ENCODE peak calls at places on chromosome 14, in nine cellular contexts. C is WERI-Rb-1; G is breast epithelium; X is SK-N-SH; U is MM.1S; R is suprapubic skin; L is mucosa of descending colon; I is CD8-positive, alpha-beta T cell; V is astrocyte. M is an unnamed sample.

GRCh38 chr14:65502676-65503124 is 90.2 kb downstream of the FUT8 start:
- DNase-seq in L (no peak), I (no peak), U (no peak), X (no peak), C (no peak), R (no peak), V (peak; percentile 86), G (no peak), M (no peak)

GRCh38 chr14:99812096-99812750 is 19.0 kb downstream of the EML1 start:
- DNase-seq in R (no peak), V (no peak), X (no peak), U (no peak), G (no peak), L (no peak), C (no peak), I (no peak), M (no peak)

GRCh38 chr14:24277606-24278321 is 6.4 kb upstream of the RABGGTA start:
- DNase-seq in L (no peak), C (no peak), V (no peak), I (no peak), U (no peak), G (no peak), X (no peak), R (no peak), M (no peak)

GRCh38 chr14:84036863-84037262 is 1493.1 kb upstream of the FLRT2 start:
- DNase-seq in U (peak; percentile 65), L (no peak), R (no peak), C (no peak), V (peak; percentile 3), G (no peak), I (no peak), X (no peak), M (no peak)

GRCh38 chr14:60064491-60065072 is 27.1 kb upstream of the PCNX4 start:
- DNase-seq in C (no peak), R (no peak), L (no peak), V (peak; percentile 16), U (peak; percentile 22), X (peak; percentile 20), G (no peak), I (no peak), M (peak; percentile 22)

GRCh38 chr14:21768116-21768874 is 94.7 kb upstream of the OR4E1 start:
- DNase-seq in C (no peak), X (peak; percentile 11), V (no peak), L (no peak), I (no peak), G (no peak), R (no peak), U (peak; percentile 79), M (peak; percentile 20)

GRCh38 chr14:60649815-60650381 is 621 bp upstream of the SIX1 start:
- DNase-seq in C (peak; percentile 29), R (no peak), I (no peak), G (no peak), L (no peak), U (no peak), X (no peak), V (no peak), M (no peak)

GRCh38 chr14:97021001-97021400 is 223.8 kb downstream of the VRK1 start:
- DNase-seq in U (no peak), R (no peak), X (no peak), C (no peak), G (no peak), L (no peak), I (no peak), V (no peak), M (no peak)

GRCh38 chr14:23171251-23171975 is 12.0 kb downstream of the SLC7A8 start:
- DNase-seq in V (peak; percentile 52), I (no peak), C (no peak), X (no peak), U (no peak), L (no peak), G (no peak), R (no peak), M (no peak)

GRCh38 chr14:20682435-20683124 is 1.8 kb upstream of the RNASE4 start:
- DNase-seq in I (peak; percentile 63), L (peak; percentile 91), U (peak; percentile 71), R (peak; percentile 95), C (no peak), X (peak; percentile 85), G (peak; percentile 92), V (peak; percentile 92), M (peak; percentile 89)

GRCh38 chr14:33509454-33509853 is 441.4 kb downstream of the EGLN3 start:
- DNase-seq in U (no peak), G (no peak), R (no peak), C (no peak), I (no peak), L (no peak), X (no peak), V (no peak), M (peak; percentile 3)

GRCh38 chr14:49051328-49052060 is 534.7 kb downstream of the RPS29 start:
- DNase-seq in L (no peak), G (no peak), C (peak; percentile 63), V (peak; percentile 64), X (no peak), R (no peak), U (no peak), I (no peak), M (no peak)

GRCh38 chr14:95523051-95523817 is 6.8 kb upstream of the SYNE3 start:
- DNase-seq in X (no peak), R (no peak), L (no peak), V (no peak), I (no peak), U (no peak), C (no peak), G (no peak), M (peak; percentile 27)

GRCh38 chr14:36604757-36605505 is 22.5 kb upstream of the NKX2-8 start:
- DNase-seq in I (no peak), V (peak; percentile 36), R (no peak), G (peak; percentile 23), U (peak; percentile 45), C (peak; percentile 31), L (no peak), X (peak; percentile 49), M (peak; percentile 81)

GRCh38 chr14:23321572-23322547 is 603 bp downstream of the PABPN1 start:
- DNase-seq in X (peak; percentile 74), U (no peak), I (no peak), V (peak; percentile 37), G (no peak), C (no peak), R (peak; percentile 83), L (peak; percentile 81), M (peak; percentile 80)

GRCh38 chr14:67418368-67419174 is 6.6 kb upstream of the PLEK2 start:
- DNase-seq in L (peak; percentile 77), V (no peak), I (no peak), C (no peak), X (no peak), R (no peak), G (no peak), U (no peak), M (peak; percentile 90)

GRCh38 chr14:67421356-67422224 is 9.6 kb upstream of the PLEK2 start:
- DNase-seq in L (no peak), V (no peak), U (no peak), X (no peak), C (no peak), I (no peak), G (no peak), R (no peak), M (no peak)

GRCh38 chr14:67423424-67423823 is 11.5 kb upstream of the PLEK2 start:
- DNase-seq in R (no peak), L (no peak), X (no peak), G (no peak), C (no peak), I (no peak), V (no peak), U (no peak), M (no peak)

GRCh38 chr14:67417633-67418032 is 5.7 kb upstream of the PLEK2 start:
- DNase-seq in V (no peak), U (no peak), X (no peak), R (no peak), L (no peak), I (no peak), G (no peak), C (no peak), M (no peak)

GRCh38 chr14:67420102-67420739 is 8.3 kb upstream of the PLEK2 start:
- DNase-seq in G (no peak), U (peak; percentile 43), I (no peak), V (no peak), X (no peak), R (no peak), C (peak; percentile 68), L (no peak), M (peak; percentile 62)
- H3K9me3 ChIP-seq in G (no peaks in the 10 kb centered on the region), U (no peaks in the 10 kb centered on the region), I (no peaks in the 10 kb centered on the region), V (no peaks in the 10 kb centered on the region), X (no peaks in the 10 kb centered on the region), R (no peaks in the 10 kb centered on the region), C (no peaks in the 10 kb centered on the region), L (no peaks in the 10 kb centered on the region), M (no peaks in the 10 kb centered on the region)

GRCh38 chr14:51677276-51677675 is 25.6 kb downstream of the FRMD6 start:
- DNase-seq in C (no peak), X (peak; percentile 18), G (no peak), U (no peak), I (no peak), R (no peak), V (peak; percentile 83), L (no peak), M (no peak)
- H3K9me3 ChIP-seq in C (no peaks in the 10 kb centered on the region), X (no peaks in the 10 kb centered on the region), G (no peaks in the 10 kb centered on the region), U (no peaks in the 10 kb centered on the region), I (no peaks in the 10 kb centered on the region), R (no peaks in the 10 kb centered on the region), V (no peaks in the 10 kb centered on the region), L (no peaks in the 10 kb centered on the region), M (no peaks in the 10 kb centered on the region)

GRCh38 chr14:98118749-98119148 is 1153.2 kb downstream of the BCL11B start:
- DNase-seq in G (no peak), L (no peak), X (no peak), R (no peak), I (no peak), U (no peak), V (no peak), C (no peak), M (no peak)

GRCh38 chr14:98120831-98121464 is 1151.0 kb downstream of the BCL11B start:
- DNase-seq in U (no peak), C (no peak), I (no peak), V (no peak), R (no peak), G (no peak), L (no peak), X (no peak), M (no peak)

GRCh38 chr14:98114122-98114895 is 1157.7 kb downstream of the BCL11B start:
- DNase-seq in U (no peak), L (no peak), R (no peak), V (peak; percentile 64), I (no peak), C (no peak), G (no peak), X (no peak), M (no peak)

GRCh38 chr14:98122527-98122926 is 1149.5 kb downstream of the BCL11B start:
- DNase-seq in X (no peak), G (no peak), V (no peak), U (no peak), C (no peak), L (no peak), I (no peak), R (no peak), M (no peak)

GRCh38 chr14:98119739-98120138 is 1152.3 kb downstream of the BCL11B start:
- DNase-seq in X (no peak), R (no peak), U (no peak), C (no peak), G (no peak), V (no peak), L (no peak), I (no peak), M (no peak)
- H3K9me3 ChIP-seq in X (no peaks in the 10 kb centered on the region), R (no peaks in the 10 kb centered on the region), U (no peaks in the 10 kb centered on the region), C (no peaks in the 10 kb centered on the region), G (peaks cover 7% of the 10 kb centered on the region), V (no peaks in the 10 kb centered on the region), L (no peaks in the 10 kb centered on the region), I (no peaks in the 10 kb centered on the region), M (no peaks in the 10 kb centered on the region)

GRCh38 chr14:51394391-51394790 is 154.3 kb downstream of the TMX1 start:
- DNase-seq in I (no peak), U (no peak), X (no peak), L (no peak), V (no peak), G (no peak), C (no peak), R (no peak), M (no peak)
- H3K9me3 ChIP-seq in I (no peaks in the 10 kb centered on the region), U (no peaks in the 10 kb centered on the region), X (no peaks in the 10 kb centered on the region), L (no peaks in the 10 kb centered on the region), V (no peaks in the 10 kb centered on the region), G (no peaks in the 10 kb centered on the region), C (no peaks in the 10 kb centered on the region), R (no peaks in the 10 kb centered on the region), M (no peaks in the 10 kb centered on the region)